ENCODE peak calls at places on chromosomes 7 and 10, in ten cellular contexts. Q is WTC11; R is posterior cingulate gyrus; J is NCI-H1930; Z is NCI-H1694 treated with DMSO at 0.1 percent for 48 hours; B is CD8-positive, alpha-beta memory T cell; U is HCT116; T is lower lobe of right lung; F is NCI-H1105; W is SHP77. H is an unnamed sample.
A peak's percentile ranks its signal among the peaks of the same experiment; 100 is the strongest.

GRCh38 chr7:1985071-1985470 is 247.7 kb downstream of the MAD1L1 start:
- DNase-seq in Q (no peak), R (peak; percentile 65), J (no peak), Z (no peak), B (no peak), U (no peak), T (peak; percentile 29), F (no peak), W (no peak), H (no peak)

GRCh38 chr7:45084336-45084735 is 4.4 kb downstream of the NACAD start:
- DNase-seq in Q (no peak), R (no peak), J (no peak), Z (no peak), B (no peak), U (no peak), T (no peak), F (no peak), W (no peak), H (no peak)

GRCh38 chr10:128066954-128067382 is 59.3 kb downstream of the MKI67 start:
- DNase-seq in Q (no peak), R (peak; percentile 26), J (no peak), Z (no peak), B (no peak), U (no peak), T (no peak), F (no peak), W (no peak), H (no peak)

GRCh38 chr10:69994262-69994661 is 58.4 kb upstream of the MACROH2A2 start:
- DNase-seq in Q (no peak), R (no peak), J (no peak), Z (no peak), B (no peak), U (peak; percentile 77), T (no peak), F (no peak), W (peak; percentile 3), H (no peak)

GRCh38 chr10:90658791-90659190 is 199.0 kb downstream of the HTR7 start:
- DNase-seq in Q (peak; percentile 28), R (no peak), J (no peak), Z (no peak), B (no peak), U (peak; percentile 3), T (no peak), F (no peak), W (no peak), H (no peak)

GRCh38 chr10:46308666-46309450 is 22.1 kb downstream of the ANTXRL start:
- DNase-seq in Q (no peak), R (peak; percentile 47), J (no peak), Z (no peak), B (no peak), U (no peak), T (no peak), F (no peak), W (no peak), H (no peak)

GRCh38 chr7:11437987-11438386 is 394.0 kb downstream of the THSD7A start:
- DNase-seq in Q (no peak), R (no peak), J (no peak), Z (no peak), B (no peak), U (no peak), T (no peak), F (no peak), W (peak; percentile 48), H (no peak)

GRCh38 chr7:131948434-131949053 is 392.1 kb upstream of the PODXL start:
- DNase-seq in Q (no peak), R (no peak), J (no peak), Z (peak; percentile 41), B (no peak), U (no peak), T (no peak), F (no peak), W (no peak), H (no peak)

GRCh38 chr10:46091080-46091833 is 45.2 kb upstream of the MSMB start:
- DNase-seq in Q (no peak), R (no peak), J (no peak), Z (no peak), B (peak; percentile 55), U (no peak), T (no peak), F (no peak), W (no peak), H (no peak)

GRCh38 chr7:2964208-2964607 is 79.5 kb downstream of the CARD11 start:
- DNase-seq in Q (no peak), R (no peak), J (no peak), Z (no peak), B (no peak), U (no peak), T (no peak), F (no peak), W (no peak), H (no peak)

GRCh38 chr10:93216341-93216985 is 142.8 kb downstream of the CYP26A1 start:
- DNase-seq in Q (no peak), R (no peak), J (no peak), Z (no peak), B (no peak), U (no peak), T (no peak), F (no peak), W (no peak), H (no peak)

GRCh38 chr7:96499532-96499931 is 177.6 kb upstream of the SLC25A13 start:
- DNase-seq in Q (no peak), R (no peak), J (no peak), Z (no peak), B (no peak), U (no peak), T (no peak), F (no peak), W (peak; percentile 70), H (no peak)

GRCh38 chr7:128874140-128875031 is 11.7 kb downstream of the ATP6V1F start:
- DNase-seq in Q (no peak), R (peak; percentile 58), J (no peak), Z (no peak), B (no peak), U (no peak), T (peak; percentile 44), F (peak; percentile 89), W (peak; percentile 28), H (no peak)

GRCh38 chr7:43004076-43004475 is 71.9 kb downstream of the MRPL32 start:
- DNase-seq in Q (no peak), R (no peak), J (no peak), Z (no peak), B (no peak), U (no peak), T (no peak), F (no peak), W (no peak), H (no peak)

GRCh38 chr10:43230909-43231522 is 35.8 kb downstream of the RASGEF1A start:
- DNase-seq in Q (no peak), R (peak; percentile 78), J (no peak), Z (no peak), B (no peak), U (no peak), T (peak; percentile 30), F (no peak), W (no peak), H (no peak)

GRCh38 chr7:111025013-111025412 is 65.9 kb upstream of the LRRN3 start:
- DNase-seq in Q (no peak), R (no peak), J (no peak), Z (no peak), B (peak; percentile 81), U (no peak), T (no peak), F (no peak), W (no peak), H (peak; percentile 60)

GRCh38 chr10:10503772-10504171 is 513.9 kb upstream of the CELF2 start:
- DNase-seq in Q (no peak), R (no peak), J (no peak), Z (no peak), B (no peak), U (no peak), T (no peak), F (no peak), W (no peak), H (no peak)

GRCh38 chr7:26397786-26398435 is 106.2 kb downstream of the SNX10 start:
- DNase-seq in Q (peak; percentile 61), R (peak; percentile 85), J (peak; percentile 34), Z (no peak), B (no peak), U (no peak), T (no peak), F (no peak), W (peak; percentile 46), H (peak; percentile 14)

GRCh38 chr10:76252733-76253132 is 821.3 kb downstream of the LRMDA start:
- DNase-seq in Q (no peak), R (no peak), J (no peak), Z (no peak), B (no peak), U (no peak), T (no peak), F (no peak), W (peak; percentile 10), H (no peak)

GRCh38 chr10:112658900-112659328 is 211.9 kb downstream of the VTI1A start:
- DNase-seq in Q (no peak), R (no peak), J (no peak), Z (no peak), B (no peak), U (peak; percentile 41), T (no peak), F (no peak), W (no peak), H (no peak)

GRCh38 chr10:102347236-102347828 is 48.2 kb upstream of the NFKB2 start:
- DNase-seq in Q (peak; percentile 70), R (peak; percentile 78), J (no peak), Z (peak; percentile 6), B (no peak), U (peak; percentile 68), T (peak; percentile 58), F (no peak), W (peak; percentile 63), H (no peak)

H was measured in activated T-helper 2 cell treated with anti-CD3 and anti-CD28 coated beads, Interferon-gamma antibody, Interleukin-2, Interleukin-4, amounts not matched to agents 10 μg/mL and 5 μg/mL and 100 μg/mL, durations not matched to agents 14 hours and 24 hours and 36 hours.